ENCODE peak calls at places on chromosome 18, in ten cellular contexts. D is heart right ventricle, T is AG04449, H is MM.1S, W is upper lobe of right lung, N is fibroblast of mammary gland, A is PC-9, O is mammary epithelial cell, V is bronchial epithelial cell, J is A549. Z is an unnamed sample.
A peak's percentile ranks its signal among the peaks of the same experiment; 100 is the strongest.

GRCh38 chr18:31302991-31303390 is 15.0 kb upstream of the DSG1 start:
- DNase-seq in N (peak; percentile 1), V (peak; percentile 96), T (no peak), W (no peak), D (no peak), J (no peak), A (no peak), H (no peak), O (peak; percentile 83), Z (no peak)

GRCh38 chr18:53322163-53322562 is 902.3 kb downstream of the MBD2 start:
- DNase-seq in W (no peak), D (no peak), V (no peak), J (no peak), T (no peak), N (no peak), O (no peak), H (no peak), A (no peak), Z (no peak)

GRCh38 chr18:73487956-73488355 is 620.2 kb upstream of the NETO1 start:
- DNase-seq in N (peak; percentile 88), W (no peak), T (no peak), H (no peak), V (peak; percentile 41), J (no peak), O (peak; percentile 13), A (no peak), D (no peak), Z (no peak)

GRCh38 chr18:54807303-54807702 is 21.0 kb upstream of the RAB27B start:
- DNase-seq in J (no peak), O (peak; percentile 70), A (no peak), W (no peak), T (no peak), D (no peak), V (peak; percentile 85), H (no peak), N (peak; percentile 19), Z (no peak)

GRCh38 chr18:32271649-32272324 is 81.9 kb downstream of the MEP1B start:
- DNase-seq in H (peak; percentile 40), D (no peak), V (peak; percentile 53), O (peak; percentile 8), A (peak; percentile 12), N (peak; percentile 56), T (peak; percentile 3), J (peak; percentile 40), W (no peak), Z (peak; percentile 38)

GRCh38 chr18:11817229-11817628 is 34.0 kb upstream of the CHMP1B start:
- DNase-seq in O (no peak), N (no peak), V (no peak), W (no peak), T (no peak), D (no peak), H (no peak), A (no peak), J (no peak), Z (no peak)

GRCh38 chr18:13269599-13270011 is 51.0 kb downstream of the LDLRAD4 start:
- DNase-seq in D (no peak), H (no peak), V (no peak), J (no peak), N (no peak), T (no peak), O (no peak), A (no peak), W (peak; percentile 37), Z (no peak)

GRCh38 chr18:77013777-77014525 is 118.6 kb downstream of the MBP start:
- DNase-seq in T (no peak), W (no peak), A (no peak), V (no peak), J (no peak), N (peak; percentile 4), O (no peak), D (peak; percentile 48), H (no peak), Z (no peak)

GRCh38 chr18:44938396-44939036 is 257.8 kb downstream of the SETBP1 start:
- DNase-seq in W (no peak), H (no peak), O (no peak), N (no peak), T (no peak), J (no peak), V (no peak), A (no peak), D (no peak), Z (no peak)

GRCh38 chr18:61738488-61738887 is 154.3 kb downstream of the RNF152 start:
- DNase-seq in A (no peak), V (peak; percentile 10), H (no peak), T (no peak), D (no peak), J (no peak), O (no peak), N (peak; percentile 65), W (no peak), Z (no peak)

GRCh38 chr18:67510831-67511230 is 5.7 kb downstream of the DSEL start:
- DNase-seq in W (no peak), A (no peak), V (no peak), H (no peak), T (no peak), O (no peak), J (no peak), D (no peak), N (peak; percentile 46), Z (no peak)

GRCh38 chr18:67511840-67512239 is 4.7 kb downstream of the DSEL start:
- DNase-seq in N (no peak), W (no peak), O (no peak), D (no peak), H (no peak), J (no peak), A (no peak), T (no peak), V (no peak), Z (no peak)

GRCh38 chr18:67514901-67515540 is 1.5 kb downstream of the DSEL start:
- DNase-seq in H (no peak), O (no peak), A (no peak), D (no peak), N (peak; percentile 38), V (no peak), T (no peak), W (no peak), J (no peak), Z (no peak)

GRCh38 chr18:67514465-67514864 is 2.1 kb downstream of the DSEL start:
- DNase-seq in T (no peak), N (no peak), A (no peak), J (no peak), V (no peak), W (no peak), D (no peak), O (no peak), H (no peak), Z (no peak)

GRCh38 chr18:67513285-67513684 is 3.2 kb downstream of the DSEL start:
- DNase-seq in H (peak; percentile 19), O (no peak), D (no peak), T (no peak), J (peak; percentile 1), N (no peak), W (no peak), A (no peak), V (peak; percentile 31), Z (peak; percentile 8)
- TF ChIP-seq CTCF in H (no peak), O (peak; percentile 35), D (no peak), T (no peak), J (peak; percentile 9), N (no peak), W (no peak), A (no peak), V (peak; percentile 31), Z (no peak)

GRCh38 chr18:59839931-59840685 is 59.7 kb upstream of the PMAIP1 start:
- DNase-seq in T (no peak), D (no peak), N (no peak), O (no peak), J (peak; percentile 17), A (no peak), H (no peak), V (no peak), W (no peak), Z (no peak)
- TF ChIP-seq CTCF in T (no peak), D (no peak), N (peak; percentile 25), O (peak; percentile 9), J (no peak), A (peak; percentile 52), H (no peak), V (peak; percentile 3), W (no peak), Z (no peak)

DNA sequence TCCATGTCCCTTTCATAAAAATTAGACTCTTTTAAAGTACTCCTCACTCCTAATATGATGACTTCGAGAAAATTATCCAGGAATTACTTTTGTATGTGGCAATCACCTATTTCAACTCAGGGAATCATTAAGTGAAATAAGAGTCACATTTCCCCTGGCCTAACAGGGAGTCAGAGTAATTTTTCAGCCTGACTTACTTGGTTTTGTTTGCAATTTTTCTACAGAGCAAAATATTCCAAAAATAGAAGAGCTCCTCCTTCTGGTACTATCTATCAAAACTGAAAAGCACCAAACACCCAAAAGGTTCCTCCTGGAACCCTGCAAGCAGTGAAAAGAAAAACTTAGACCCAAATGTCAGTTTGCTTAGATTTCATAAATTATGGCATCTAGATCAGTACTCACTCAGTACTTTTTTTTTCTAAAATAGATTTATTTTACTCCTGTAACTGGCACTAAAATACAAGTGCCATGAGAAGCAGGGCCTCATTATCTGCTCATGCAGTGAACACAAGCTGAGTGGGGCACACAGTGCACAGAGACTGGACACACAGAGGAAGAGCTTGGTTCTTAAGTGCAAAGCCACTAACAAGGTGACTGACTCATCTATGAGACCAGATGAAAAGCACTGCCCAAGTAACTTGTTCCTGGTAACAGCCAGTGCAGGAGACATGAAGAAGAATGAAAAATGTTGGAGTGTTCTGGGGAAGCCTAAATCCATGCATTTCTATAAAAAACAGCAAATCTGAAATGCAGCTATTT is 28.7 kb downstream of the ACAA2 start:
- DNase-seq in T (no peak), D (no peak), N (peak; percentile 67), H (peak; percentile 59), O (no peak), V (peak; percentile 59), W (no peak), J (no peak), A (no peak), Z (no peak)
- TF ChIP-seq CTCF in T (no peak), D (peak; percentile 26), N (peak; percentile 42), H (peak; percentile 39), O (peak; percentile 28), V (peak; percentile 9), W (peak; percentile 23), J (peak; percentile 26), A (peak; percentile 56), Z (no peak)

GRCh38 chr18:75314117-75314516 is 103.5 kb downstream of the TSHZ1 start:
- DNase-seq in D (no peak), W (no peak), A (no peak), O (no peak), T (no peak), N (no peak), V (no peak), J (no peak), H (no peak), Z (no peak)
- TF ChIP-seq CTCF in D (no peak), W (no peak), A (no peak), O (peak; percentile 30), T (peak; percentile 15), N (no peak), V (no peak), J (no peak), H (no peak), Z (no peak)